ENCODE peak calls at places on chromosomes 2 and 18, in six cellular contexts. G is endothelial cell; U is uterus; W is neural crest cell; I is activated CD4-positive, alpha-beta T cell treated with anti-CD3 and anti-CD28 coated beads, Interleukin-2, amount 50 U/mL, for 4 hours; H is neural progenitor cell. X is an unnamed sample.

GRCh38 chr2:166092889-166093288 is 34.9 kb downstream of the SCN1A start:
- DNase-seq in G (no peak), U (no peak), W (no peak), I (no peak), H (no peak), X (no peak)

GRCh38 chr18:57585421-57585820 is 1.1 kb downstream of the FECH start:
- DNase-seq in G (no peak), U (no peak), W (no peak), I (no peak), H (peak), X (no peak)

GRCh38 chr18:25453556-25454269 is 101.7 kb upstream of the ZNF521 start:
- DNase-seq in G (no peak), U (no peak), W (no peak), I (no peak), H (no peak), X (no peak)

GRCh38 chr2:55843096-55843991 is 80.2 kb downstream of the EFEMP1 start:
- DNase-seq in G (no peak), U (no peak), W (no peak), I (no peak), H (no peak), X (peak)

GRCh38 chr2:8412586-8412985 is 269.3 kb upstream of the ID2 start:
- DNase-seq in G (no peak), U (peak), W (no peak), I (no peak), H (peak), X (no peak)

GRCh38 chr2:112474844-112475486 is 7.0 kb upstream of the TTL start:
- DNase-seq in G (no peak), U (no peak), W (no peak), I (no peak), H (no peak), X (no peak)

GRCh38 chr2:16401761-16402300 is 263.8 kb downstream of the CYRIA start:
- DNase-seq in G (no peak), U (no peak), W (no peak), I (no peak), H (no peak), X (no peak)

GRCh38 chr2:46042207-46042637 is 255.0 kb upstream of the EPAS1 start:
- DNase-seq in G (no peak), U (no peak), W (no peak), I (no peak), H (no peak), X (no peak)

GRCh38 chr2:67667054-67667908 is 270.1 kb downstream of the ETAA1 start:
- DNase-seq in G (no peak), U (no peak), W (no peak), I (no peak), H (no peak), X (no peak)

GRCh38 chr2:223523541-223523940 is 78.6 kb downstream of the SCG2 start:
- DNase-seq in G (no peak), U (no peak), W (no peak), I (no peak), H (no peak), X (no peak)

GRCh38 chr2:178241852-178242551 is 47.7 kb downstream of the OSBPL6 start:
- DNase-seq in G (no peak), U (peak), W (no peak), I (no peak), H (no peak), X (peak)

GRCh38 chr18:55795101-55795669 is 207.2 kb upstream of the TCF4 start:
- DNase-seq in G (no peak), U (no peak), W (no peak), I (no peak), H (no peak), X (no peak)

GRCh38 chr18:34990571-34990970 is 50.6 kb upstream of the MAPRE2 start:
- DNase-seq in G (no peak), U (no peak), W (no peak), I (no peak), H (no peak), X (no peak)

GRCh38 chr2:68363731-68364130 is 1.4 kb upstream of the PLEK start:
- DNase-seq in G (no peak), U (no peak), W (no peak), I (no peak), H (no peak), X (no peak)

GRCh38 chr2:150699208-150699607 is 211.7 kb upstream of the RND3 start:
- DNase-seq in G (no peak), U (no peak), W (no peak), I (no peak), H (no peak), X (no peak)

GRCh38 chr2:191857406-191857805 is 10.5 kb upstream of the CAVIN2 start:
- DNase-seq in G (no peak), U (no peak), W (no peak), I (no peak), H (no peak), X (no peak)

GRCh38 chr2:233023007-233023760 is 9.3 kb upstream of the NEU2 start:
- DNase-seq in G (no peak), U (no peak), W (no peak), I (no peak), H (no peak), X (no peak)

GRCh38 chr2:20630967-20631366 is 19.9 kb downstream of the HS1BP3 start:
- DNase-seq in G (no peak), U (no peak), W (no peak), I (no peak), H (no peak), X (no peak)

GRCh38 chr2:130345611-130346010 is 2.9 kb downstream of the IMP4 start:
- DNase-seq in G (no peak), U (no peak), W (no peak), I (no peak), H (no peak), X (no peak)

GRCh38 chr2:188291142-188291616 is 495 bp upstream of the GULP1 start:
- DNase-seq in G (peak), U (no peak), W (no peak), I (no peak), H (peak), X (peak)

GRCh38 chr2:49175831-49176230 is 21.5 kb upstream of the FSHR start:
- DNase-seq in G (no peak), U (no peak), W (no peak), I (no peak), H (no peak), X (no peak)

GRCh38 chr2:568639-568963 is 108.6 kb downstream of the TMEM18 start:
- DNase-seq in G (no peak), U (no peak), W (no peak), I (no peak), H (no peak), X (no peak)

GRCh38 chr2:234712421-234712935 is 215.6 kb upstream of the ARL4C start:
- DNase-seq in G (no peak), U (no peak), W (no peak), I (no peak), H (no peak), X (no peak)

GRCh38 chr18:58850784-58851469 is 13.8 kb upstream of the ZNF532 start:
- DNase-seq in G (no peak), U (no peak), W (no peak), I (no peak), H (no peak), X (no peak)

GRCh38 chr18:59724116-59724515 is 26.9 kb upstream of the CCBE1 start:
- DNase-seq in G (no peak), U (no peak), W (no peak), I (no peak), H (no peak), X (no peak)

GRCh38 chr2:174070281-174070680 is 105.1 kb upstream of the SP3 start:
- DNase-seq in G (no peak), U (no peak), W (no peak), I (no peak), H (no peak), X (no peak)

X was measured in transverse colon.